ENCODE peak calls at places on chromosome 17, in ten cellular contexts. One of them, this sample, is unnamed.
A peak's percentile ranks its signal among the peaks of the same experiment; 100 is the strongest.

GRCh38 chr17:80961516-80961915 is 30.1 kb upstream of the CHMP6 start:
- DNase-seq in AG10803: no peak
- DNase-seq in SHP77: no peak
- DNase-seq in AG04450: no peak
- DNase-seq in brain pericyte: no peak
- DNase-seq in HEK293T: no peak
- DNase-seq in HFFc6: no peak
- DNase-seq in LoVo: no peak
- DNase-seq in RWPE1: no peak
- DNase-seq in germinal center: no peak
- DNase-seq in this sample: no peak

GRCh38 chr17:29176500-29177351 is 3.5 kb downstream of the MYO18A start:
- DNase-seq in AG10803: no peak
- DNase-seq in SHP77: peak; percentile 85
- DNase-seq in AG04450: no peak
- DNase-seq in brain pericyte: no peak
- DNase-seq in HEK293T: peak; percentile 48
- DNase-seq in HFFc6: no peak
- DNase-seq in LoVo: peak; percentile 84
- DNase-seq in RWPE1: peak; percentile 72
- DNase-seq in germinal center: peak; percentile 84
- DNase-seq in this sample: no peak

GRCh38 chr17:50062323-50063243 is 6.7 kb downstream of the ITGA3 start:
- DNase-seq in AG10803: peak; percentile 82
- DNase-seq in SHP77: no peak
- DNase-seq in AG04450: no peak
- DNase-seq in brain pericyte: no peak
- DNase-seq in HEK293T: no peak
- DNase-seq in HFFc6: peak; percentile 92
- DNase-seq in LoVo: peak; percentile 93
- DNase-seq in RWPE1: peak; percentile 96
- DNase-seq in germinal center: no peak
- DNase-seq in this sample: no peak

GRCh38 chr17:82909322-82909904 is 69.6 kb upstream of the ZNF750 start:
- DNase-seq in AG10803: no peak
- DNase-seq in SHP77: no peak
- DNase-seq in AG04450: no peak
- DNase-seq in brain pericyte: no peak
- DNase-seq in HEK293T: no peak
- DNase-seq in HFFc6: no peak
- DNase-seq in LoVo: no peak
- DNase-seq in RWPE1: no peak
- DNase-seq in germinal center: no peak
- DNase-seq in this sample: no peak

GRCh38 chr17:50137050-50137449 is 7.1 kb upstream of the SAMD14 start:
- DNase-seq in AG10803: no peak
- DNase-seq in SHP77: no peak
- DNase-seq in AG04450: no peak
- DNase-seq in brain pericyte: no peak
- DNase-seq in HEK293T: no peak
- DNase-seq in HFFc6: no peak
- DNase-seq in LoVo: no peak
- DNase-seq in RWPE1: no peak
- DNase-seq in germinal center: no peak
- DNase-seq in this sample: no peak

GRCh38 chr17:45144199-45145034 is 3.9 kb upstream of the HEXIM1 start:
- DNase-seq in AG10803: peak; percentile 43
- DNase-seq in SHP77: no peak
- DNase-seq in AG04450: no peak
- DNase-seq in brain pericyte: no peak
- DNase-seq in HEK293T: no peak
- DNase-seq in HFFc6: no peak
- DNase-seq in LoVo: no peak
- DNase-seq in RWPE1: no peak
- DNase-seq in germinal center: no peak
- DNase-seq in this sample: no peak

GRCh38 chr17:67751101-67752074 is 33.7 kb downstream of the NOL11 start:
- DNase-seq in AG10803: no peak
- DNase-seq in SHP77: peak; percentile 16
- DNase-seq in AG04450: no peak
- DNase-seq in brain pericyte: no peak
- DNase-seq in HEK293T: no peak
- DNase-seq in HFFc6: no peak
- DNase-seq in LoVo: no peak
- DNase-seq in RWPE1: peak; percentile 18
- DNase-seq in germinal center: no peak
- DNase-seq in this sample: no peak

GRCh38 chr17:6072157-6072556 is 2.0 kb downstream of the WSCD1 start:
- DNase-seq in AG10803: peak; percentile 22
- DNase-seq in SHP77: no peak
- DNase-seq in AG04450: no peak
- DNase-seq in brain pericyte: no peak
- DNase-seq in HEK293T: no peak
- DNase-seq in HFFc6: no peak
- DNase-seq in LoVo: no peak
- DNase-seq in RWPE1: no peak
- DNase-seq in germinal center: no peak
- DNase-seq in this sample: no peak

GRCh38 chr17:79537686-79538085 is 73.2 kb downstream of the RBFOX3 start:
- DNase-seq in AG10803: no peak
- DNase-seq in SHP77: no peak
- DNase-seq in AG04450: no peak
- DNase-seq in brain pericyte: no peak
- DNase-seq in HEK293T: no peak
- DNase-seq in HFFc6: no peak
- DNase-seq in LoVo: no peak
- DNase-seq in RWPE1: no peak
- DNase-seq in germinal center: no peak
- DNase-seq in this sample: no peak

GRCh38 chr17:40015005-40015997 is at the start of gene CSF3:
- DNase-seq in AG10803: no peak
- DNase-seq in SHP77: peak; percentile 75
- DNase-seq in AG04450: no peak
- DNase-seq in brain pericyte: no peak
- DNase-seq in HEK293T: no peak
- DNase-seq in HFFc6: no peak
- DNase-seq in LoVo: no peak
- DNase-seq in RWPE1: no peak
- DNase-seq in germinal center: no peak
- DNase-seq in this sample: no peak

GRCh38 chr17:58270476-58271290 is 10.1 kb downstream of the MPO start:
- DNase-seq in AG10803: no peak
- DNase-seq in SHP77: no peak
- DNase-seq in AG04450: no peak
- DNase-seq in brain pericyte: no peak
- DNase-seq in HEK293T: peak; percentile 12
- DNase-seq in HFFc6: no peak
- DNase-seq in LoVo: no peak
- DNase-seq in RWPE1: no peak
- DNase-seq in germinal center: no peak
- DNase-seq in this sample: no peak

GRCh38 chr17:48310748-48311213 is 119.2 kb downstream of the SKAP1 start:
- DNase-seq in AG10803: no peak
- DNase-seq in SHP77: peak; percentile 92
- DNase-seq in AG04450: no peak
- DNase-seq in brain pericyte: no peak
- DNase-seq in HEK293T: peak; percentile 52
- DNase-seq in HFFc6: no peak
- DNase-seq in LoVo: no peak
- DNase-seq in RWPE1: no peak
- DNase-seq in germinal center: no peak
- DNase-seq in this sample: no peak

GRCh38 chr17:27282054-27282501 is 11.8 kb upstream of the WSB1 start:
- DNase-seq in AG10803: peak; percentile 91
- DNase-seq in SHP77: no peak
- DNase-seq in AG04450: no peak
- DNase-seq in brain pericyte: no peak
- DNase-seq in HEK293T: no peak
- DNase-seq in HFFc6: peak; percentile 40
- DNase-seq in LoVo: no peak
- DNase-seq in RWPE1: no peak
- DNase-seq in germinal center: peak; percentile 25
- DNase-seq in this sample: no peak

GRCh38 chr17:57114085-57114673 is 29.1 kb downstream of the AKAP1 start:
- DNase-seq in AG10803: peak; percentile 9
- DNase-seq in SHP77: no peak
- DNase-seq in AG04450: no peak
- DNase-seq in brain pericyte: no peak
- DNase-seq in HEK293T: peak; percentile 88
- DNase-seq in HFFc6: no peak
- DNase-seq in LoVo: no peak
- DNase-seq in RWPE1: peak; percentile 48
- DNase-seq in germinal center: peak; percentile 71
- DNase-seq in this sample: peak; percentile 30

GRCh38 chr17:76462556-76463290 is 4.7 kb upstream of the AANAT start:
- DNase-seq in AG10803: no peak
- DNase-seq in SHP77: no peak
- DNase-seq in AG04450: no peak
- DNase-seq in brain pericyte: no peak
- DNase-seq in HEK293T: no peak
- DNase-seq in HFFc6: no peak
- DNase-seq in LoVo: no peak
- DNase-seq in RWPE1: no peak
- DNase-seq in germinal center: no peak
- DNase-seq in this sample: no peak

GRCh38 chr17:32565401-32565800 is 78.6 kb downstream of the CDK5R1 start:
- DNase-seq in AG10803: no peak
- DNase-seq in SHP77: no peak
- DNase-seq in AG04450: no peak
- DNase-seq in brain pericyte: no peak
- DNase-seq in HEK293T: no peak
- DNase-seq in HFFc6: no peak
- DNase-seq in LoVo: no peak
- DNase-seq in RWPE1: no peak
- DNase-seq in germinal center: no peak
- DNase-seq in this sample: no peak

GRCh38 chr17:4796550-4796915 is 569 bp downstream of the PSMB6 start:
- DNase-seq in AG10803: peak; percentile 34
- DNase-seq in SHP77: peak; percentile 59
- DNase-seq in AG04450: no peak
- DNase-seq in brain pericyte: no peak
- DNase-seq in HEK293T: peak; percentile 59
- DNase-seq in HFFc6: peak; percentile 38
- DNase-seq in LoVo: no peak
- DNase-seq in RWPE1: peak; percentile 54
- DNase-seq in germinal center: no peak
- DNase-seq in this sample: no peak

GRCh38 chr17:4939554-4939803 is 367 bp downstream of the SLC25A11 start:
- DNase-seq in AG10803: no peak
- DNase-seq in SHP77: no peak
- DNase-seq in AG04450: no peak
- DNase-seq in brain pericyte: no peak
- DNase-seq in HEK293T: no peak
- DNase-seq in HFFc6: no peak
- DNase-seq in LoVo: no peak
- DNase-seq in RWPE1: no peak
- DNase-seq in germinal center: no peak
- DNase-seq in this sample: no peak

GRCh38 chr17:56099649-56100048 is 53.6 kb upstream of the ANKFN1 start:
- DNase-seq in AG10803: peak; percentile 37
- DNase-seq in SHP77: no peak
- DNase-seq in AG04450: no peak
- DNase-seq in brain pericyte: no peak
- DNase-seq in HEK293T: no peak
- DNase-seq in HFFc6: peak; percentile 74
- DNase-seq in LoVo: no peak
- DNase-seq in RWPE1: no peak
- DNase-seq in germinal center: no peak
- DNase-seq in this sample: no peak